ENCODE peak calls at places on chromosomes 1 and 21, in eight cellular contexts. One of them, this sample, is unnamed.

GRCh38 chr1:226121587-226122400 is 59.3 kb downstream of the H3-3A start:
- DNase-seq in esophagus muscularis mucosa: no peak
- DNase-seq in choroid plexus epithelial cell: peak; percentile 36
- DNase-seq in GM23338: peak; percentile 90
- DNase-seq in ascending aorta: peak; percentile 75
- DNase-seq in AG10803: no peak
- DNase-seq in kidney epithelial cell: no peak
- DNase-seq in esophagus squamous epithelium: no peak
- DNase-seq in this sample: no peak

GRCh38 chr1:243713470-243714186 is 136.4 kb downstream of the AKT3 start:
- DNase-seq in ascending aorta: no peak
- DNase-seq in kidney epithelial cell: no peak
- DNase-seq in choroid plexus epithelial cell: peak; percentile 47
- DNase-seq in esophagus squamous epithelium: no peak
- DNase-seq in GM23338: no peak
- DNase-seq in AG10803: peak; percentile 90
- DNase-seq in esophagus muscularis mucosa: no peak
- DNase-seq in this sample: no peak

GRCh38 chr21:27813750-27814149 is 846.9 kb upstream of the ADAMTS5 start:
- DNase-seq in GM23338: peak; percentile 8
- DNase-seq in esophagus squamous epithelium: no peak
- DNase-seq in choroid plexus epithelial cell: no peak
- DNase-seq in AG10803: no peak
- DNase-seq in kidney epithelial cell: no peak
- DNase-seq in ascending aorta: no peak
- DNase-seq in esophagus muscularis mucosa: no peak
- DNase-seq in this sample: no peak

GRCh38 chr1:95451054-95451453 is 217.0 kb downstream of the RWDD3 start:
- DNase-seq in esophagus muscularis mucosa: no peak
- DNase-seq in ascending aorta: no peak
- DNase-seq in GM23338: peak; percentile 64
- DNase-seq in esophagus squamous epithelium: no peak
- DNase-seq in AG10803: no peak
- DNase-seq in choroid plexus epithelial cell: no peak
- DNase-seq in kidney epithelial cell: no peak
- DNase-seq in this sample: no peak

GRCh38 chr1:61389926-61390845 is 307.8 kb downstream of the NFIA start:
- DNase-seq in kidney epithelial cell: no peak
- DNase-seq in ascending aorta: no peak
- DNase-seq in AG10803: no peak
- DNase-seq in choroid plexus epithelial cell: no peak
- DNase-seq in GM23338: no peak
- DNase-seq in esophagus muscularis mucosa: no peak
- DNase-seq in esophagus squamous epithelium: no peak
- DNase-seq in this sample: no peak

GRCh38 chr21:44548922-44549321 is 2.4 kb downstream of the KRTAP10-2 start:
- DNase-seq in choroid plexus epithelial cell: no peak
- DNase-seq in ascending aorta: no peak
- DNase-seq in esophagus muscularis mucosa: no peak
- DNase-seq in AG10803: no peak
- DNase-seq in kidney epithelial cell: no peak
- DNase-seq in esophagus squamous epithelium: no peak
- DNase-seq in GM23338: peak; percentile 72
- DNase-seq in this sample: no peak

GRCh38 chr1:169557131-169557530 is 29.1 kb downstream of the F5 start:
- DNase-seq in kidney epithelial cell: no peak
- DNase-seq in AG10803: no peak
- DNase-seq in esophagus squamous epithelium: no peak
- DNase-seq in esophagus muscularis mucosa: no peak
- DNase-seq in ascending aorta: no peak
- DNase-seq in GM23338: peak; percentile 22
- DNase-seq in choroid plexus epithelial cell: no peak
- DNase-seq in this sample: no peak

GRCh38 chr1:166080277-166080964 is 86.4 kb downstream of the FAM78B start:
- DNase-seq in kidney epithelial cell: no peak
- DNase-seq in esophagus squamous epithelium: no peak
- DNase-seq in ascending aorta: no peak
- DNase-seq in esophagus muscularis mucosa: no peak
- DNase-seq in choroid plexus epithelial cell: no peak
- DNase-seq in GM23338: no peak
- DNase-seq in AG10803: no peak
- DNase-seq in this sample: no peak

GRCh38 chr1:47934243-47934805 is 62.9 kb downstream of the TRABD2B start:
- DNase-seq in esophagus squamous epithelium: peak; percentile 6
- DNase-seq in kidney epithelial cell: peak; percentile 71
- DNase-seq in choroid plexus epithelial cell: peak; percentile 64
- DNase-seq in esophagus muscularis mucosa: peak; percentile 96
- DNase-seq in AG10803: peak; percentile 75
- DNase-seq in ascending aorta: peak; percentile 80
- DNase-seq in GM23338: peak; percentile 21
- DNase-seq in this sample: peak; percentile 95

GRCh38 chr1:2132222-2133038 is 62.1 kb downstream of the FAAP20 start:
- DNase-seq in esophagus muscularis mucosa: no peak
- DNase-seq in esophagus squamous epithelium: no peak
- DNase-seq in kidney epithelial cell: peak; percentile 60
- DNase-seq in choroid plexus epithelial cell: peak; percentile 80
- DNase-seq in GM23338: peak; percentile 85
- DNase-seq in ascending aorta: peak; percentile 70
- DNase-seq in AG10803: peak; percentile 67
- DNase-seq in this sample: peak; percentile 67

GRCh38 chr1:5768014-5768413 is 224.2 kb downstream of the NPHP4 start:
- DNase-seq in AG10803: no peak
- DNase-seq in choroid plexus epithelial cell: no peak
- DNase-seq in esophagus squamous epithelium: no peak
- DNase-seq in GM23338: no peak
- DNase-seq in kidney epithelial cell: no peak
- DNase-seq in ascending aorta: no peak
- DNase-seq in esophagus muscularis mucosa: no peak
- DNase-seq in this sample: no peak

GRCh38 chr21:9839011-9839661 is 682.2 kb upstream of the TPTE start:
- DNase-seq in kidney epithelial cell: no peak
- DNase-seq in GM23338: no peak
- DNase-seq in choroid plexus epithelial cell: no peak
- DNase-seq in ascending aorta: no peak
- DNase-seq in AG10803: no peak
- DNase-seq in esophagus squamous epithelium: no peak
- DNase-seq in esophagus muscularis mucosa: peak; percentile 93
- DNase-seq in this sample: no peak

GRCh38 chr1:237864338-237865244 is 26.1 kb downstream of the ZP4 start:
- DNase-seq in ascending aorta: peak; percentile 69
- DNase-seq in AG10803: no peak
- DNase-seq in esophagus squamous epithelium: no peak
- DNase-seq in GM23338: peak; percentile 81
- DNase-seq in kidney epithelial cell: peak; percentile 48
- DNase-seq in choroid plexus epithelial cell: peak; percentile 15
- DNase-seq in esophagus muscularis mucosa: no peak
- DNase-seq in this sample: peak; percentile 73

GRCh38 chr1:204493145-204493881 is 1.3 kb downstream of the PIK3C2B start:
- DNase-seq in esophagus squamous epithelium: no peak
- DNase-seq in kidney epithelial cell: no peak
- DNase-seq in choroid plexus epithelial cell: peak; percentile 60
- DNase-seq in esophagus muscularis mucosa: no peak
- DNase-seq in GM23338: peak; percentile 52
- DNase-seq in ascending aorta: peak; percentile 82
- DNase-seq in AG10803: peak; percentile 82
- DNase-seq in this sample: peak; percentile 85

GRCh38 chr1:53689223-53689622 is 49.7 kb downstream of the GLIS1 start:
- DNase-seq in choroid plexus epithelial cell: no peak
- DNase-seq in ascending aorta: no peak
- DNase-seq in esophagus muscularis mucosa: no peak
- DNase-seq in AG10803: no peak
- DNase-seq in GM23338: no peak
- DNase-seq in esophagus squamous epithelium: no peak
- DNase-seq in kidney epithelial cell: no peak
- DNase-seq in this sample: no peak

GRCh38 chr1:107153033-107153432 is 12.2 kb downstream of the NTNG1 start:
- DNase-seq in ascending aorta: no peak
- DNase-seq in choroid plexus epithelial cell: no peak
- DNase-seq in esophagus muscularis mucosa: no peak
- DNase-seq in kidney epithelial cell: no peak
- DNase-seq in AG10803: no peak
- DNase-seq in esophagus squamous epithelium: no peak
- DNase-seq in GM23338: peak; percentile 15
- DNase-seq in this sample: no peak

GRCh38 chr1:173410794-173411236 is 66.3 kb upstream of the PRDX6 start:
- DNase-seq in kidney epithelial cell: no peak
- DNase-seq in esophagus muscularis mucosa: no peak
- DNase-seq in esophagus squamous epithelium: no peak
- DNase-seq in ascending aorta: no peak
- DNase-seq in GM23338: no peak
- DNase-seq in choroid plexus epithelial cell: no peak
- DNase-seq in AG10803: no peak
- DNase-seq in this sample: no peak

GRCh38 chr21:44949161-44950015 is 9.6 kb downstream of the SLX9 start:
- DNase-seq in choroid plexus epithelial cell: peak; percentile 77
- DNase-seq in esophagus squamous epithelium: no peak
- DNase-seq in GM23338: peak; percentile 94
- DNase-seq in kidney epithelial cell: no peak
- DNase-seq in esophagus muscularis mucosa: no peak
- DNase-seq in AG10803: peak; percentile 69
- DNase-seq in ascending aorta: peak; percentile 94
- DNase-seq in this sample: peak; percentile 91

GRCh38 chr1:41020109-41020576 is 1.4 kb downstream of the SLFNL1 start:
- DNase-seq in esophagus muscularis mucosa: no peak
- DNase-seq in GM23338: no peak
- DNase-seq in ascending aorta: no peak
- DNase-seq in AG10803: no peak
- DNase-seq in choroid plexus epithelial cell: no peak
- DNase-seq in esophagus squamous epithelium: no peak
- DNase-seq in kidney epithelial cell: no peak
- DNase-seq in this sample: no peak

GRCh38 chr1:224710196-224710595 is 94.1 kb downstream of the CNIH3 start:
- DNase-seq in ascending aorta: no peak
- DNase-seq in choroid plexus epithelial cell: peak; percentile 36
- DNase-seq in esophagus muscularis mucosa: no peak
- DNase-seq in esophagus squamous epithelium: no peak
- DNase-seq in GM23338: no peak
- DNase-seq in AG10803: no peak
- DNase-seq in kidney epithelial cell: no peak
- DNase-seq in this sample: no peak

GRCh38 chr1:200891774-200892157 is 2.9 kb upstream of the INAVA start:
- DNase-seq in esophagus squamous epithelium: no peak
- DNase-seq in kidney epithelial cell: no peak
- DNase-seq in choroid plexus epithelial cell: no peak
- DNase-seq in ascending aorta: no peak
- DNase-seq in GM23338: peak; percentile 95
- DNase-seq in AG10803: no peak
- DNase-seq in esophagus muscularis mucosa: no peak
- DNase-seq in this sample: no peak

GRCh38 chr21:32826317-32827167 is 55.0 kb upstream of the PAXBP1 start:
- DNase-seq in esophagus squamous epithelium: no peak
- DNase-seq in AG10803: peak; percentile 71
- DNase-seq in GM23338: peak; percentile 81
- DNase-seq in ascending aorta: no peak
- DNase-seq in kidney epithelial cell: no peak
- DNase-seq in choroid plexus epithelial cell: peak; percentile 84
- DNase-seq in esophagus muscularis mucosa: peak; percentile 87
- DNase-seq in this sample: no peak

DNA sequence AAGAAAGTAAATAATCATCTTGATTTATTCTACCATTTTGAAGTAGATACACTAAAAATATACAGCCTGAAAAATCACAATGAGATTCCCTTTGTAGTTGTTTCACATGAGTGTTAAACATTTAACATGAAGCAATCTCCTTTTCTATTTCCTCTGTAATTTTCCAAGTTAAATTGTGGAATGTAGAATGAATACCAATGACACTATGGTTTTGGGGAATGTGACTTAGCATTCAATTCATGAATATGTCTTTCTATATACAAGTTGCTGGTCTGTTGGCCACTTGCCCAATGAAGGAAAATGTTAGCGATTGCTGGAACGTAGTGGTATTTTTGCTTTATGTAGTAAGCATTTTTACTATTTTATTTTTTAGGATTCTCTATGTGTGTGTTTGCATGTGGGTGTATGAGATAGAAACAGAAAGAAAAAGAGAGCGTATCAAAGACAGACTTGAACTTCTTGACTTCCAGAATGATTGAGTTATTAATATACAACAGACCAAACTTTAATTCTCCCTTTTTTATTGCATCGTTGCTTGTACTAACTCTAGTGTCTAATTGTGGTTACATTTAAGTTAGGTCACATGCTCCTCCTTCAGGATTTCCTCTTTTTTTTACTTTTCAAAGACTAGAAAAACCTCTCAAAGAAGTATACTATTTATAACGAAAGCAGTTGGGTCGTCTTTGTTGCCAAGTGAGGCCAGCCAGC is 5.9 kb downstream of the TGFB2 start:
- DNase-seq in GM23338: no peak
- DNase-seq in choroid plexus epithelial cell: peak; percentile 90
- DNase-seq in AG10803: peak; percentile 81
- DNase-seq in ascending aorta: no peak
- DNase-seq in kidney epithelial cell: no peak
- DNase-seq in esophagus squamous epithelium: no peak
- DNase-seq in esophagus muscularis mucosa: no peak
- DNase-seq in this sample: no peak
- H3K4me3 ChIP-seq in GM23338: no peak overlapping the region
- H3K4me3 ChIP-seq in choroid plexus epithelial cell: peak overlapping the region; percentile 82
- H3K4me3 ChIP-seq in AG10803: no peak overlapping the region
- H3K4me3 ChIP-seq in ascending aorta: peak overlapping the region; percentile 21
- H3K4me3 ChIP-seq in kidney epithelial cell: no peak overlapping the region
- H3K4me3 ChIP-seq in esophagus squamous epithelium: no peak overlapping the region
- H3K4me3 ChIP-seq in esophagus muscularis mucosa: peak overlapping the region; percentile 73
- H3K4me3 ChIP-seq in this sample: peak overlapping the region; percentile 15

GRCh38 chr1:234727018-234727757 is 117.2 kb upstream of the IRF2BP2 start:
- DNase-seq in ascending aorta: no peak
- DNase-seq in esophagus muscularis mucosa: no peak
- DNase-seq in GM23338: peak; percentile 26
- DNase-seq in esophagus squamous epithelium: no peak
- DNase-seq in AG10803: no peak
- DNase-seq in kidney epithelial cell: no peak
- DNase-seq in choroid plexus epithelial cell: peak; percentile 67
- DNase-seq in this sample: no peak
- TF ChIP-seq CTCF in ascending aorta: no peak
- TF ChIP-seq CTCF in esophagus muscularis mucosa: no peak
- TF ChIP-seq CTCF in GM23338: peak; percentile 13
- TF ChIP-seq CTCF in esophagus squamous epithelium: no peak
- TF ChIP-seq CTCF in AG10803: no peak
- TF ChIP-seq CTCF in kidney epithelial cell: no peak
- TF ChIP-seq CTCF in choroid plexus epithelial cell: no peak
- TF ChIP-seq CTCF in this sample: no peak

GRCh38 chr1:160400284-160400645 is at the start of gene VANGL2:
- DNase-seq in esophagus squamous epithelium: no peak
- DNase-seq in ascending aorta: peak; percentile 70
- DNase-seq in AG10803: no peak
- DNase-seq in GM23338: peak; percentile 89
- DNase-seq in choroid plexus epithelial cell: peak; percentile 49
- DNase-seq in kidney epithelial cell: no peak
- DNase-seq in esophagus muscularis mucosa: no peak
- DNase-seq in this sample: peak; percentile 69
- H3K4me3 ChIP-seq in esophagus squamous epithelium: peak within 1 kb of the TSS; percentile 71
- H3K4me3 ChIP-seq in ascending aorta: peak within 1 kb of the TSS; percentile 52
- H3K4me3 ChIP-seq in AG10803: peak within 1 kb of the TSS; percentile 24
- H3K4me3 ChIP-seq in GM23338: peak within 1 kb of the TSS; percentile 99
- H3K4me3 ChIP-seq in choroid plexus epithelial cell: peak within 1 kb of the TSS; percentile 56
- H3K4me3 ChIP-seq in kidney epithelial cell: peak within 1 kb of the TSS; percentile 48
- H3K4me3 ChIP-seq in esophagus muscularis mucosa: peak within 1 kb of the TSS; percentile 85
- H3K4me3 ChIP-seq in this sample: peak within 1 kb of the TSS; percentile 62

DNA sequence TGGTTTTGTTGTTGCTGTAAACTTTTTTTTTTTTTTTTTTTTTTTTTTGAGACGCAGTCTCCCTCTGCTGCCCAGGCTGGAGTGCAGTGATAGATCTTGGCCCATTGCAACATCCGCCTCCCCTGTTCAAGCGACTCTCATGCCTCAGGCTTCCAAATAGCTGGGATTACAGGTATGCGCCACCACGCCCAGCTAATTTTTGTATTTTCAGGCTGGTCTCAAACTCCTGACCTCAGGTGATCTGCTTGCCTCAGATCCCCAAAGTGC is 78.9 kb upstream of the SLC45A1 start:
- DNase-seq in kidney epithelial cell: no peak
- DNase-seq in esophagus muscularis mucosa: no peak
- DNase-seq in esophagus squamous epithelium: no peak
- DNase-seq in choroid plexus epithelial cell: peak; percentile 79
- DNase-seq in AG10803: peak; percentile 71
- DNase-seq in GM23338: peak; percentile 42
- DNase-seq in ascending aorta: no peak
- DNase-seq in this sample: no peak
- TF ChIP-seq CTCF in kidney epithelial cell: peak; percentile 24
- TF ChIP-seq CTCF in esophagus muscularis mucosa: peak; percentile 37
- TF ChIP-seq CTCF in esophagus squamous epithelium: peak; percentile 12
- TF ChIP-seq CTCF in choroid plexus epithelial cell: peak; percentile 63
- TF ChIP-seq CTCF in AG10803: peak; percentile 59
- TF ChIP-seq CTCF in GM23338: no peak
- TF ChIP-seq CTCF in ascending aorta: no peak
- TF ChIP-seq CTCF in this sample: no peak